ENCODE peak calls at places on chromosomes 1 and 21, in four cellular contexts. B, N, P and J are unnamed samples.

GRCh38 chr21:44965251-44966022 is 25.6 kb downstream of the SLX9 start:
- DNase-seq in B (no peak), N (no peak), P (no peak), J (peak; percentile 35)

GRCh38 chr1:182484531-182485257 is 34.7 kb downstream of the RGSL1 start:
- DNase-seq in B (no peak), N (no peak), P (no peak), J (no peak)

GRCh38 chr1:179298952-179299351 is 5.4 kb downstream of the SOAT1 start:
- DNase-seq in B (no peak), N (no peak), P (no peak), J (no peak)

GRCh38 chr1:156387899-156388813 is 19.1 kb downstream of the RHBG start:
- DNase-seq in B (no peak), N (no peak), P (no peak), J (no peak)

GRCh38 chr1:92752719-92753118 is 32.2 kb downstream of the EVI5 start:
- DNase-seq in B (no peak), N (no peak), P (no peak), J (no peak)

GRCh38 chr1:119544165-119544762 is 37.3 kb downstream of the HSD3B1 start:
- DNase-seq in B (no peak), N (no peak), P (no peak), J (no peak)

GRCh38 chr1:93177991-93178390 is 2.2 kb downstream of the TMED5 start:
- DNase-seq in B (no peak), N (no peak), P (no peak), J (no peak)

GRCh38 chr1:92855236-92855635 is 23.4 kb downstream of the RPL5 start:
- DNase-seq in B (no peak), N (no peak), P (no peak), J (no peak)

GRCh38 chr21:34800797-34801518 is 132.2 kb downstream of the CLIC6 start:
- DNase-seq in B (no peak), N (no peak), P (no peak), J (no peak)

GRCh38 chr1:97088386-97088785 is 366.8 kb downstream of the PTBP2 start:
- DNase-seq in B (no peak), N (no peak), P (no peak), J (no peak)

GRCh38 chr21:41868062-41868710 is 11.0 kb downstream of the PRDM15 start:
- DNase-seq in B (no peak), N (no peak), P (no peak), J (no peak)

GRCh38 chr1:230047114-230047865 is 19.7 kb upstream of the GALNT2 start:
- DNase-seq in B (no peak), N (no peak), P (no peak), J (no peak)

GRCh38 chr1:10651377-10651776 is 145.1 kb downstream of the CASZ1 start:
- DNase-seq in B (no peak), N (no peak), P (no peak), J (peak; percentile 76)

GRCh38 chr1:78007677-78008341 is 3.1 kb downstream of the DNAJB4 start:
- DNase-seq in B (no peak), N (no peak), P (no peak), J (no peak)

GRCh38 chr1:42736152-42736551 is 3.9 kb downstream of the CLDN19 start:
- DNase-seq in B (no peak), N (no peak), P (no peak), J (no peak)

GRCh38 chr1:228270032-228270431 is 62.2 kb downstream of the OBSCN start:
- DNase-seq in B (no peak), N (no peak), P (no peak), J (no peak)

GRCh38 chr1:30892671-30893073 is 15.9 kb downstream of the SDC3 start:
- DNase-seq in B (no peak), N (no peak), P (no peak), J (no peak)

GRCh38 chr1:1777950-1778826 is at the start of gene NADK:
- DNase-seq in B (peak; percentile 79), N (no peak), P (no peak), J (peak; percentile 78)

GRCh38 chr1:25037174-25038074 is 107.3 kb upstream of the RUNX3 start:
- DNase-seq in B (no peak), N (no peak), P (no peak), J (no peak)

GRCh38 chr1:173190101-173190895 is 16.8 kb downstream of the TNFSF4 start:
- DNase-seq in B (peak; percentile 95), N (peak; percentile 7), P (peak; percentile 85), J (peak; percentile 80)

GRCh38 chr1:81391100-81391828 is 409.5 kb upstream of the ADGRL2 start:
- DNase-seq in B (no peak), N (no peak), P (no peak), J (no peak)

GRCh38 chr1:63148825-63149645 is 173.3 kb upstream of the FOXD3 start:
- DNase-seq in B (no peak), N (no peak), P (no peak), J (no peak)

GRCh38 chr1:202124107-202124506 is 1.4 kb downstream of the GPR37L1 start:
- DNase-seq in B (no peak), N (no peak), P (no peak), J (no peak)

GRCh38 chr1:17591814-17592430 is 52.4 kb downstream of the ARHGEF10L start:
- DNase-seq in B (no peak), N (no peak), P (no peak), J (no peak)

GRCh38 chr1:205811660-205812059 is 1.3 kb downstream of the SLC41A1 start:
- DNase-seq in B (no peak), N (no peak), P (no peak), J (peak; percentile 53)

GRCh38 chr1:205812878-205813754 is at the start of gene SLC41A1:
- DNase-seq in B (peak; percentile 98), N (peak; percentile 58), P (peak; percentile 85), J (peak; percentile 94)

GRCh38 chr1:205810448-205811157 is 2.4 kb downstream of the SLC41A1 start:
- DNase-seq in B (no peak), N (no peak), P (no peak), J (no peak)

GRCh38 chr1:205812271-205812877 is 624 bp downstream of the SLC41A1 start:
- DNase-seq in B (peak; percentile 76), N (no peak), P (no peak), J (no peak)

DNA sequence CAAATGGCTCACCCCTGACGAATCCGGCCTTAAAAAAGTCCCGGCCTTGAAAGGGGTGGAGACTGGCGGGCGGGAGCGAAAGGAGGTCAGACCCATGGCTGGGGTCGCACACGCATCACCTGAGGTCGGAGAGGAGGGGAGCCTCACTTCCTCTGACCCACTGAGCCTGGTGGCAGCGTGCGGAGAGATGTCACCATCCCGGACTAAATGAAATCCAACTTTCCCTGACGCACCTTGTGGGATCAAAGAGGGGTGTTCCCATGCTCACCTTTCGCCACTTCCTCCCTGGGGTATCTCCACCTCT is 709 bp upstream of the SLC41A1 start:
- DNase-seq in B (no peak), N (no peak), P (no peak), J (no peak)
- H3K4me1 ChIP-seq in B (peaks cover 45% of the 10 kb centered on the region), N (no peaks in the 10 kb centered on the region), P (peaks cover 7% of the 10 kb centered on the region), J (peaks cover 45% of the 10 kb centered on the region)

DNA sequence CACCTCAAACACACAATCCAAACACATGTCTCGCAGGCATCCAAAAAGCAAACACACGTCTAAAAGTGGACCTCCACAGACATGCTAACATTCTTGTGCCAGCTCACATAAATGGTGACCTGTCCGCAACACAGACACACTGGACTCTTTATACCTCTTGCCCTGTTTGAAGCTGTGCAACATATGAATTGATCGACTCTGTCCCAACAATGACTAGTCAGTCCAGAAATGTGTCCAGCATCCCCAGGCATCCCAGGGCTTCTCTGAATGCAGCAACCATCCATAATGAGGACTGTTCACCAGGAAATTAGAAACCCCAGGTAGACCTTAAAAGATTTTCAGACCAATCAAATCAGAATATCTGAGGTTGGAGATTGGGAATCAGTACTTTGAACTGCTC is 3.2 kb downstream of the DDR2 start:
- DNase-seq in B (no peak), N (no peak), P (no peak), J (no peak)
- H3K4me3 ChIP-seq in B (peak overlapping the region; percentile 58), N (peak overlapping the region; percentile 43), P (no peak overlapping the region), J (peak overlapping the region; percentile 50)

GRCh38 chr1:207321045-207321789 is at the start of gene CD55:
- DNase-seq in B (peak; percentile 96), N (peak; percentile 97), P (peak; percentile 98), J (peak; percentile 99)

GRCh38 chr1:207319207-207319606 is 2.3 kb upstream of the CD55 start:
- DNase-seq in B (no peak), N (no peak), P (no peak), J (no peak)

GRCh38 chr1:207318072-207318619 is 3.3 kb upstream of the CD55 start:
- DNase-seq in B (no peak), N (no peak), P (no peak), J (no peak)

GRCh38 chr1:207323425-207323976 is 2.0 kb downstream of the CD55 start:
- DNase-seq in B (no peak), N (no peak), P (no peak), J (no peak)

DNA sequence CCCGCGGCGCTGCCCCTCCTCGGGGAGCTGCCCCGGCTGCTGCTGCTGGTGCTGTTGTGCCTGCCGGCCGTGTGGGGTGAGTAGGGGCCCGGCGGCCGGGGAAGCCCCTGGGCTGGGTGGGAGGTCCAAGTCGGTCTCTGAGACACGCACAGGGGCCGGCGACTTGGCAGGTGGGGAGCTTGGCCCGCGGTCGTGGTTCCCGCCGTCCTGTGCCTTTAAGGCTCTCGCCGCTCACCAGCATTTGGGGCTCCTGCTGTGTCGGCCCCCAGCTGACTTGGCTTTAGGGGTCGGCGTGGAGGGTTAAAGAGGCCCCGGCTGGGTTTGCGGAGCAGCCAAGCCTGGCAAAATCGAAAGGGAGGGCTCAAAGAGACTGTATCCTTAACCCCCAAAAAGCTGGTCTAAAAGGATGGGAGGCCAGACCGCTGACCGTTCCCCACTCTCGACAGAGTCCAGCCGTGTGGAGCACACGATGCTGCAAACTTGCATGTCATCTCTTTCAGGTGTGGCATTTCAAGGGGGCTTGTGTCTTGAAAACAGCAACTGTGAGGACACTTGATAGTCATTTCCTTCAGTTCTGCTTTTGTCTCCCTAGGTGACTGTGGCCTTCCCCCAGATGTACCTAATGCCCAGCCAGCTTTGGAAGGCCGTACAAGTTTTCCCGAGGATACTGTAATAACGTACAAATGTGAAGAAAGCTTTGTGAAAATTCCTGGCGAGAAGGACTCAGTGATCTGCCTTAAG is 482 bp downstream of the CD55 start:
- DNase-seq in B (no peak), N (no peak), P (no peak), J (no peak)
- TF ChIP-seq CTCF in B (no peak), N (no peak), P (no peak), J (no peak)

GRCh38 chr1:11741919-11742598 is 6.1 kb downstream of the AGTRAP start:
- DNase-seq in B (no peak), N (no peak), P (no peak), J (no peak)
- H3K4me1 ChIP-seq in B (peaks cover 6% of the 10 kb centered on the region), N (peaks cover 8% of the 10 kb centered on the region), P (peaks cover 24% of the 10 kb centered on the region), J (peaks cover 43% of the 10 kb centered on the region)

GRCh38 chr1:110879758-110880606 is 7.0 kb downstream of the CD53 start:
- DNase-seq in B (no peak), N (no peak), P (no peak), J (no peak)
- H3K4me3 ChIP-seq in B (no peak overlapping the region), N (no peak overlapping the region), P (no peak overlapping the region), J (no peak overlapping the region)

GRCh38 chr1:32501865-32502264 is 37.0 kb downstream of the ZBTB8B start:
- DNase-seq in B (peak; percentile 68), N (no peak), P (no peak), J (no peak)

GRCh38 chr1:32496127-32496526 is 31.3 kb downstream of the ZBTB8B start:
- DNase-seq in B (no peak), N (no peak), P (no peak), J (no peak)

GRCh38 chr1:32503153-32503552 is 36.1 kb upstream of the ZBTB8A start:
- DNase-seq in B (no peak), N (no peak), P (no peak), J (no peak)

GRCh38 chr1:32498751-32499150 is 33.9 kb downstream of the ZBTB8B start:
- DNase-seq in B (peak; percentile 43), N (no peak), P (no peak), J (no peak)

GRCh38 chr1:32500387-32501209 is 35.7 kb downstream of the ZBTB8B start:
- DNase-seq in B (peak; percentile 87), N (no peak), P (no peak), J (peak; percentile 85)
- TF ChIP-seq CTCF in B (peak; percentile 61), N (peak; percentile 38), P (peak; percentile 50), J (no peak)